ENCODE peak calls at places on chromosomes 2 and 18, in seven cellular contexts. P is Peyer's patch, M is upper lobe of right lung, E is Karpas-422, H is OCI-LY7, C is adrenal gland, W is psoas muscle. V is an unnamed sample.

GRCh38 chr2:46179037-46179621 is 118.1 kb upstream of the EPAS1 start:
- DNase-seq in P (peak; percentile 24), W (peak; percentile 77), E (no peak), C (peak; percentile 56), H (no peak), M (no peak), V (peak; percentile 65)

GRCh38 chr2:43034921-43035320 is 191.5 kb downstream of the ZFP36L2 start:
- DNase-seq in P (no peak), M (peak; percentile 35), W (no peak), H (no peak), E (no peak), C (no peak), V (no peak)

GRCh38 chr2:12674644-12675328 is 42.0 kb upstream of the TRIB2 start:
- DNase-seq in H (no peak), P (no peak), C (peak; percentile 32), M (no peak), W (no peak), E (no peak), V (no peak)

GRCh38 chr18:46623541-46623940 is 33.5 kb downstream of the LOXHD1 start:
- DNase-seq in E (no peak), W (no peak), M (no peak), H (no peak), P (peak; percentile 22), C (no peak), V (peak; percentile 19)

GRCh38 chr2:109736177-109736827 is 57.8 kb upstream of the RGPD5 start:
- DNase-seq in W (no peak), H (peak; percentile 1), P (no peak), M (peak; percentile 56), C (peak; percentile 71), E (peak; percentile 77), V (no peak)

GRCh38 chr2:234027646-234028045 is 22.9 kb upstream of the SPP2 start:
- DNase-seq in P (no peak), M (no peak), W (no peak), C (no peak), H (no peak), E (no peak), V (no peak)

GRCh38 chr2:147989809-147990403 is 30.6 kb downstream of the ORC4 start:
- DNase-seq in P (no peak), H (peak; percentile 64), C (peak; percentile 44), W (no peak), M (no peak), E (peak; percentile 86), V (peak; percentile 49)

GRCh38 chr18:2089416-2089815 is 481.9 kb downstream of the METTL4 start:
- DNase-seq in W (no peak), E (no peak), M (no peak), H (no peak), P (no peak), C (no peak), V (no peak)

GRCh38 chr2:196291873-196292800 is 120.8 kb upstream of the STK17B start:
- DNase-seq in E (peak; percentile 35), C (peak; percentile 26), W (no peak), M (no peak), P (peak; percentile 36), H (no peak), V (no peak)

GRCh38 chr2:240528406-240529040 is 29.3 kb downstream of the ANKMY1 start:
- DNase-seq in P (peak; percentile 6), C (no peak), E (no peak), M (no peak), H (no peak), W (no peak), V (no peak)

GRCh38 chr2:48423376-48423775 is 106.6 kb upstream of the STON1 start:
- DNase-seq in P (no peak), M (no peak), E (no peak), W (no peak), H (no peak), C (no peak), V (no peak)

DNA sequence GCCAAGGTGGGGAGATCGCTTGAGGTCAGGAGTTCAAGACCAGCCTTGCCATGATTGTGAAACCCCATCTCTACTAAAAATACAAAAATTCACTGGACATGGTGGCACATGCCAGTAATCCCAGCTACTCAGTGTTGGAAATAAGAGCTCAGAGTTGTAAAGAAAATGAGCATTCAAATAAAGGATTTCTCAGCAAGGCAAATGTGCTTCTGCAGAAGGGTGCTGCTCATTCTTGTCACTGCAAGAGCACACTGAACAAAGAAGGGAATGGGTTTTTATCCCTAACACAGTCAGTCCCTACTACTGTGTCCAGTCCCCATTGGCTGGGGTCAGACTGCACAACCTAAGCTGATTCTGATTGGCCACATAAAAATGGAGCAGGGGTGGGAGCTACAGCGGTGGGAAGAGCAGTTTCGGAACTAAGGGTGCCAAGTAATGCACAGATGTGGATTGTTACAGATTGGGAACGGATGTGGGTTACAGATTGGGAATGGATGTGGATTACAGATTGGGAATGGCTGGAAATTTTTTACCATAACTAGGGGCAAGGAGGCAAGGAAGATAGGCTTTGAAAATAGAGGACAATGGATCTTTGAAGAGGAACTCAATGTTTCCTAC is 31.1 kb upstream of the TRAPPC8 start:
- DNase-seq in P (no peak), H (peak; percentile 4), W (no peak), E (no peak), M (no peak), C (no peak), V (no peak)
- H3K9me3 ChIP-seq in P (peaks cover 30% of the 10 kb centered on the region), H (no peaks in the 10 kb centered on the region), W (peaks cover 5% of the 10 kb centered on the region), E (peaks cover 19% of the 10 kb centered on the region), M (peaks cover 10% of the 10 kb centered on the region), C (no peaks in the 10 kb centered on the region), V (peaks cover 16% of the 10 kb centered on the region)

GRCh38 chr2:125227843-125228392 is 1202.8 kb downstream of the CNTNAP5 start:
- DNase-seq in W (no peak), H (no peak), C (no peak), M (no peak), P (no peak), E (no peak), V (no peak)
- H3K27ac ChIP-seq in W (no peak overlapping the region), H (no peak overlapping the region), C (no peak overlapping the region), M (no peak overlapping the region), P (no peak overlapping the region), E (no peak overlapping the region), V (no peak overlapping the region)

GRCh38 chr18:33906046-33906445 is 318.7 kb downstream of the NOL4 start:
- DNase-seq in M (no peak), H (no peak), C (no peak), E (no peak), P (no peak), W (no peak), V (no peak)
- H3K9me3 ChIP-seq in M (no peaks in the 10 kb centered on the region), H (peaks cover 37% of the 10 kb centered on the region), C (no peaks in the 10 kb centered on the region), E (peaks cover 40% of the 10 kb centered on the region), P (no peaks in the 10 kb centered on the region), W (no peaks in the 10 kb centered on the region), V (peaks cover 4% of the 10 kb centered on the region)

DNA sequence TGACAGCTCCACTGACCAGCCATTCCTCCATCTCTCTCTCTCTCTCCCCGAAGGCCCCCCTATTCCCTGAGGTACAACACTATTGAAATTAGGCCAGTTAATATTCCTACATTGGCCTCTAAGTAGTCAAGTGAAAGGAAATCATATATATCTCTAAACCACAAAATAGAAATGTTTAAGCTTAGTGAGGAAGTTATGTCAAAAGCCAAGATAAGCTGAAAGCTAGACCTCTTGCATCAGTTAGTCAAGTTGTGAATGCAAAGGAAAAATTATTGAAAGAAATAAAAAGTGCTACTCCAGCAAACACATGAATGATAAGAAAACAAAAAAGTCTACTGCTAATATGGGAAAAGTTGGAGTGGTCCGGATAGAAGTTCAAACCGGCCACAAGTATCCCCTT is 301.3 kb upstream of the RBMS1 start:
- DNase-seq in M (no peak), W (no peak), P (no peak), E (no peak), H (no peak), C (no peak), V (no peak)
- H3K27ac ChIP-seq in M (no peak overlapping the region), W (no peak overlapping the region), P (no peak overlapping the region), E (no peak overlapping the region), H (no peak overlapping the region), C (no peak overlapping the region), V (no peak overlapping the region)

DNA sequence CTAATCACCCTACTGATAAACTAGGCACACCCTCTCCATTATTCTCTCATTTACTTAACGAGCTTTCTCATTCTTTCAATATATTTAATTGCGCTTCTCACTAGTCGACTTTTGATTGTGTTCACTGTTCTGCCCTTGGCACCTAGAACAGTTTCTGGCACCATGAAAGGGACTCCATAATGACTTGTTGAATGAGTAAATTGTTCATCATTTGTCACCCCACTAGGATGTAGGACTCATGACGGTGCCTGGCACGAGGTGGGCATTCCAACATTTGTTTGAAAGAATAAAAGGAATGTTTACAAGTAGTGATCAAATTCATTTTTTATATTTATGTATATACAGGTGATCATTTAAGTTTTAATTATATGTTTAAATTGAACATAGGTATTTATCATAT is 123.7 kb downstream of the DIS3L2 start:
- DNase-seq in E (no peak), W (no peak), P (no peak), C (no peak), M (no peak), H (no peak), V (no peak)
- H3K9me3 ChIP-seq in E (peaks cover 2% of the 10 kb centered on the region), W (no peaks in the 10 kb centered on the region), P (no peaks in the 10 kb centered on the region), C (no peaks in the 10 kb centered on the region), M (no peaks in the 10 kb centered on the region), H (peaks cover 11% of the 10 kb centered on the region), V (no peaks in the 10 kb centered on the region)

GRCh38 chr2:81481994-81482368 is 1177.4 kb upstream of the LRRTM1 start:
- DNase-seq in M (no peak), P (no peak), E (no peak), C (peak; percentile 6), H (no peak), W (no peak), V (no peak)
- H3K27ac ChIP-seq in M (no peak overlapping the region), P (no peak overlapping the region), E (no peak overlapping the region), C (no peak overlapping the region), H (no peak overlapping the region), W (no peak overlapping the region), V (no peak overlapping the region)

V was measured in CD8-positive, alpha-beta memory T cell.